ENCODE peak calls at places on chromosomes 2 and 18, in seven cellular contexts. M, F, G, X, L, B and J are unnamed samples.

GRCh38 chr2:96970248-96970875 is 16.0 kb downstream of the FAM178B start:
- DNase-seq in M (no peak), F (no peak), G (peak; percentile 85), X (peak; percentile 47), L (no peak), B (no peak), J (no peak)

GRCh38 chr2:218863021-218863520 is 3.5 kb downstream of the WNT6 start:
- DNase-seq in M (no peak), F (no peak), G (no peak), X (no peak), L (no peak), B (no peak), J (no peak)

GRCh38 chr18:57150828-57151227 is 3.9 kb downstream of the BOD1L2 start:
- DNase-seq in M (no peak), F (no peak), G (no peak), X (no peak), L (no peak), B (no peak), J (no peak)

GRCh38 chr18:77100751-77101355 is 31.7 kb downstream of the MBP start:
- DNase-seq in M (peak; percentile 38), F (no peak), G (no peak), X (no peak), L (peak; percentile 31), B (peak; percentile 15), J (no peak)

GRCh38 chr2:23209059-23209458 is 175.9 kb upstream of the KLHL29 start:
- DNase-seq in M (no peak), F (no peak), G (peak; percentile 21), X (no peak), L (no peak), B (no peak), J (no peak)

GRCh38 chr2:9347411-9347853 is 75.9 kb downstream of the ITGB1BP1 start:
- DNase-seq in M (peak; percentile 91), F (no peak), G (no peak), X (peak; percentile 86), L (no peak), B (peak; percentile 89), J (no peak)

GRCh38 chr2:64392514-64392913 is 61.4 kb upstream of the LGALSL start:
- DNase-seq in M (no peak), F (no peak), G (no peak), X (no peak), L (no peak), B (no peak), J (no peak)

GRCh38 chr2:174965992-174966789 is 39.0 kb downstream of the CHN1 start:
- DNase-seq in M (peak; percentile 54), F (peak; percentile 42), G (no peak), X (no peak), L (peak; percentile 65), B (peak; percentile 46), J (peak; percentile 71)

GRCh38 chr2:38554973-38555595 is 47.6 kb downstream of the HNRNPLL start:
- DNase-seq in M (peak; percentile 39), F (peak; percentile 33), G (no peak), X (no peak), L (no peak), B (peak; percentile 50), J (peak; percentile 20)

GRCh38 chr2:46297546-46298271 is 502 bp downstream of the EPAS1 start:
- DNase-seq in M (no peak), F (no peak), G (peak; percentile 91), X (peak; percentile 73), L (no peak), B (no peak), J (no peak)

GRCh38 chr2:46298272-46298521 is 990 bp downstream of the EPAS1 start:
- DNase-seq in M (no peak), F (no peak), G (no peak), X (no peak), L (no peak), B (no peak), J (no peak)

GRCh38 chr2:46299365-46300263 is 2.4 kb downstream of the EPAS1 start:
- DNase-seq in M (peak; percentile 81), F (peak; percentile 62), G (peak; percentile 76), X (peak; percentile 74), L (peak; percentile 68), B (peak; percentile 89), J (peak; percentile 43)

GRCh38 chr2:46300406-46300832 is 3.2 kb downstream of the EPAS1 start:
- DNase-seq in M (no peak), F (no peak), G (peak; percentile 39), X (no peak), L (no peak), B (no peak), J (no peak)

GRCh38 chr2:46298522-46299351 is 1.5 kb downstream of the EPAS1 start:
- DNase-seq in M (peak; percentile 64), F (peak; percentile 47), G (peak; percentile 62), X (peak; percentile 72), L (peak; percentile 39), B (peak; percentile 79), J (peak; percentile 31)
- TF ChIP-seq CTCF in M (peak; percentile 47), F (peak; percentile 38), G (no peak), X (no peak), L (peak; percentile 24), B (peak; percentile 38), J (peak; percentile 39)

GRCh38 chr2:157404363-157404762 is 39.5 kb downstream of the CYTIP start:
- DNase-seq in M (no peak), F (no peak), G (peak; percentile 35), X (no peak), L (peak; percentile 17), B (no peak), J (peak; percentile 9)
- H3K4me3 ChIP-seq in M (no peak overlapping the region), F (no peak overlapping the region), G (no peak overlapping the region), X (no peak overlapping the region), L (no peak overlapping the region), B (no peak overlapping the region), J (no peak overlapping the region)

GRCh38 chr2:68650645-68651044 is 7.3 kb downstream of the PROKR1 start:
- DNase-seq in M (no peak), F (no peak), G (no peak), X (no peak), L (no peak), B (no peak), J (no peak)

GRCh38 chr2:68643874-68644485 is 601 bp downstream of the PROKR1 start:
- DNase-seq in M (no peak), F (no peak), G (no peak), X (no peak), L (no peak), B (no peak), J (no peak)

GRCh38 chr2:68645523-68645922 is 2.1 kb downstream of the PROKR1 start:
- DNase-seq in M (no peak), F (peak; percentile 24), G (no peak), X (no peak), L (peak; percentile 15), B (peak; percentile 3), J (no peak)

GRCh38 chr2:68643011-68643873 is at the start of gene PROKR1:
- DNase-seq in M (no peak), F (no peak), G (peak; percentile 38), X (no peak), L (peak; percentile 27), B (peak; percentile 36), J (peak; percentile 12)

GRCh38 chr2:68646303-68646702 is 2.9 kb downstream of the PROKR1 start:
- DNase-seq in M (no peak), F (no peak), G (no peak), X (no peak), L (no peak), B (no peak), J (no peak)
- TF ChIP-seq CTCF in M (no peak), F (peak; percentile 21), G (no peak), X (no peak), L (peak; percentile 21), B (peak; percentile 12), J (peak; percentile 31)

DNA sequence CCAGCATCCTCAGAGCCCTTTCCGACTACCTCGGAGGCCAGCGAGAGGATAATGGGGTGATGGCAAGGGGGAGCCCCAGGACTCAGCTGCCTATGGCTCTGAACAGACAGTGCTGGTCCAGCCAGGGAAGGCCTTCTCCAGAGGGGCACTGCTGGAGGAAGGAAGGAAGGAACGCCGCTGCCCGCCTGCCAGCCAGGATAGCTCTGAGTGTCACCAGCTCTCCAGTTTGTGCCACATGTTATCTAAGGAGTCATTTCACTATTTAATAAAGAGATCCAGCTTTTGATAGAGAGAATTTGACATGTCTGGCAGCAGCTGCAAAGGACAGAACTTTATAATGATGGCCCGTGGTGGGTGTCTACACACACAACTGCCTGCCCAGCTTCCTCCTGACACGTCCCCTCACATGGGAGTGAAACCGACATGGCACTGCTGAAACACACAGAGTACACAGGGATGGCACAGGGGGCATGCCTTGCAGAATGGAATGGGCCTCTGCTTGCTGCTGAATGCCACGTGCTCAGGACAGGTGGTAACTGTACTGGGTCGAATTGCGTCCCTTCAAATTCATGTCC is 37.5 kb downstream of the HS1BP3 start:
- DNase-seq in M (no peak), F (no peak), G (no peak), X (peak; percentile 17), L (no peak), B (no peak), J (no peak)
- H3K4me3 ChIP-seq in M (no peak overlapping the region), F (no peak overlapping the region), G (no peak overlapping the region), X (no peak overlapping the region), L (no peak overlapping the region), B (no peak overlapping the region), J (no peak overlapping the region)

GRCh38 chr2:239396881-239397681 is 3.7 kb downstream of the HDAC4 start:
- DNase-seq in M (no peak), F (no peak), G (no peak), X (no peak), L (no peak), B (no peak), J (no peak)
- TF ChIP-seq CTCF in M (no peak), F (no peak), G (no peak), X (peak; percentile 15), L (no peak), B (no peak), J (no peak)

DNA sequence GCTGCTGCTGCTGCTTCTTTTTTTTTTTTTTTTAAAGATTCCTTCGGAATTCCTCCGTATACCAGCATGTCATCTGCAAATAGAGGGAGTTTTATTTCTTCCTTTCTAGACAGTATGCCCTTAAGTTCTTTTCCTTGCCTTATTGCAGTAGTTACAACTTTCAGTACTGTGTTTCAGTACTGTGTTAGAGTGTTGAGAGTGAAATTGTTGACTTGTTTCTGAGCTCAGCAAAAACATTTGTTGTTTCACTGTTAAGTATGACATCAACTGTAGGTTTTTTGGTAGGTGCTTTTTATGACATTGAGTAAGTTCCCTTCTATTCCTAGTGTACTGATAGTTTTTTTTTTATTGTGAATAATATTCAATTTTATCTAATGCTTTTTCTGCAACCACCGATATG is 43.8 kb downstream of the ACVR2A start:
- DNase-seq in M (peak; percentile 15), F (no peak), G (no peak), X (no peak), L (no peak), B (no peak), J (no peak)
- H3K4me3 ChIP-seq in M (no peak overlapping the region), F (no peak overlapping the region), G (no peak overlapping the region), X (no peak overlapping the region), L (no peak overlapping the region), B (no peak overlapping the region), J (no peak overlapping the region)